ENCODE peak calls at places on chromosomes 4 and X, in four cellular contexts. P is activated CD8-positive, alpha-beta memory T cell treated with anti-CD3 and anti-CD28 coated beads for 4 hours; S is H7; A is stimulated activated CD8-positive, alpha-beta memory T cell treated with anti-CD3 and anti-CD28 coated beads, Interleukin-7, amount 100 ng/mL, for 48 hours. W is an unnamed sample.

GRCh38 chr4:167897116-167897515 is 195.2 kb upstream of the ANXA10 start:
- DNase-seq in P (no peak), S (peak), A (no peak), W (no peak)

GRCh38 chr4:121484633-121485032 is 103.8 kb upstream of the QRFPR start:
- DNase-seq in P (no peak), S (peak), A (no peak), W (no peak)

GRCh38 chr4:180542445-180543100 is 1700.6 kb upstream of the TENM3 start:
- DNase-seq in P (no peak), S (no peak), A (no peak), W (no peak)

GRCh38 chr4:141254326-141254725 is 33.6 kb downstream of the ZNF330 start:
- DNase-seq in P (no peak), S (no peak), A (no peak), W (no peak)

GRCh38 chrX:88202149-88202548 is 544.9 kb upstream of the CPXCR1 start:
- DNase-seq in P (no peak), S (peak), A (no peak), W (no peak)

GRCh38 chr4:108512615-108513505 is 107.5 kb upstream of the RPL34 start:
- DNase-seq in P (peak), S (peak), A (peak), W (peak)

GRCh38 chr4:186651624-186652023 is 72.0 kb downstream of the FAT1 start:
- DNase-seq in P (no peak), S (no peak), A (no peak), W (peak)

GRCh38 chrX:125710403-125711062 is 390.9 kb downstream of the TEX13C start:
- DNase-seq in P (no peak), S (peak), A (no peak), W (no peak)

GRCh38 chr4:151228196-151229119 is 48.5 kb upstream of the PRSS48 start:
- DNase-seq in P (no peak), S (no peak), A (no peak), W (no peak)

GRCh38 chr4:38856524-38857337 is at the start of gene TLR6:
- DNase-seq in P (peak), S (peak), A (peak), W (no peak)

GRCh38 chr4:56958111-56958517 is 19.3 kb downstream of the NOA1 start:
- DNase-seq in P (no peak), S (no peak), A (no peak), W (no peak)

GRCh38 chr4:168724960-168725359 is 228.1 kb downstream of the PALLD start:
- DNase-seq in P (no peak), S (no peak), A (no peak), W (no peak)

GRCh38 chr4:1767058-1767769 is 25.9 kb upstream of the FGFR3 start:
- DNase-seq in P (no peak), S (peak), A (no peak), W (peak)

GRCh38 chr4:174217273-174218126 is 66.0 kb downstream of the FBXO8 start:
- DNase-seq in P (no peak), S (peak), A (no peak), W (no peak)